ENCODE peak calls at places on chromosome 9, in five cellular contexts. One of them, this sample, is unnamed.

GRCh38 chr9:121021294-121021693 is 28.8 kb downstream of the C5 start:
- DNase-seq in HepG2: no peak
- DNase-seq in A549: no peak
- DNase-seq in GM12878: no peak
- DNase-seq in IMR-90: no peak
- DNase-seq in this sample: no peak

GRCh38 chr9:112041536-112042243 is 133.4 kb downstream of the SUSD1 start:
- DNase-seq in IMR-90: peak
- DNase-seq in A549: peak
- DNase-seq in HepG2: peak
- DNase-seq in GM12878: no peak
- DNase-seq in this sample: no peak

GRCh38 chr9:110942522-110942921 is 95.7 kb downstream of the LPAR1 start:
- DNase-seq in A549: no peak
- DNase-seq in GM12878: no peak
- DNase-seq in HepG2: no peak
- DNase-seq in IMR-90: peak
- DNase-seq in this sample: no peak

GRCh38 chr9:1429328-1429727 is 379.2 kb downstream of the DMRT2 start:
- DNase-seq in IMR-90: no peak
- DNase-seq in GM12878: no peak
- DNase-seq in HepG2: peak
- DNase-seq in A549: peak
- DNase-seq in this sample: no peak

GRCh38 chr9:2677927-2678889 is 39.1 kb upstream of the KCNV2 start:
- DNase-seq in GM12878: no peak
- DNase-seq in HepG2: no peak
- DNase-seq in A549: no peak
- DNase-seq in IMR-90: no peak
- DNase-seq in this sample: no peak

GRCh38 chr9:88917375-88917774 is 73.9 kb upstream of the S1PR3 start:
- DNase-seq in GM12878: no peak
- DNase-seq in HepG2: no peak
- DNase-seq in IMR-90: no peak
- DNase-seq in A549: no peak
- DNase-seq in this sample: no peak

GRCh38 chr9:106075991-106076390 is 381.6 kb downstream of the TMEM38B start:
- DNase-seq in GM12878: no peak
- DNase-seq in A549: no peak
- DNase-seq in HepG2: no peak
- DNase-seq in IMR-90: peak
- DNase-seq in this sample: no peak

GRCh38 chr9:136695435-136695895 is 8.2 kb upstream of the AGPAT2 start:
- DNase-seq in GM12878: no peak
- DNase-seq in IMR-90: no peak
- DNase-seq in HepG2: no peak
- DNase-seq in A549: peak
- DNase-seq in this sample: no peak

GRCh38 chr9:6302417-6302816 is 25.8 kb upstream of the TPD52L3 start:
- DNase-seq in HepG2: no peak
- DNase-seq in IMR-90: peak
- DNase-seq in GM12878: no peak
- DNase-seq in A549: peak
- DNase-seq in this sample: no peak

GRCh38 chr9:122090981-122091380 is 2.1 kb downstream of the TTLL11 start:
- DNase-seq in HepG2: no peak
- DNase-seq in IMR-90: no peak
- DNase-seq in A549: no peak
- DNase-seq in GM12878: no peak
- DNase-seq in this sample: no peak

GRCh38 chr9:122092611-122093506 is at the start of gene TTLL11:
- DNase-seq in GM12878: peak
- DNase-seq in IMR-90: peak
- DNase-seq in A549: peak
- DNase-seq in HepG2: peak
- DNase-seq in this sample: peak

GRCh38 chr9:122088880-122089567 is 4.1 kb downstream of the TTLL11 start:
- DNase-seq in HepG2: no peak
- DNase-seq in IMR-90: no peak
- DNase-seq in GM12878: no peak
- DNase-seq in A549: no peak
- DNase-seq in this sample: peak

GRCh38 chr9:122090287-122090883 is 2.7 kb downstream of the TTLL11 start:
- DNase-seq in IMR-90: no peak
- DNase-seq in A549: no peak
- DNase-seq in HepG2: peak
- DNase-seq in GM12878: no peak
- DNase-seq in this sample: no peak

GRCh38 chr9:122091682-122092592 is 1.2 kb downstream of the TTLL11 start:
- DNase-seq in A549: no peak
- DNase-seq in IMR-90: no peak
- DNase-seq in HepG2: no peak
- DNase-seq in GM12878: no peak
- DNase-seq in this sample: peak
- TF ChIP-seq SMC3 in A549: no peak
- TF ChIP-seq SMC3 in IMR-90: no peak
- TF ChIP-seq SMC3 in HepG2: no peak
- TF ChIP-seq SMC3 in GM12878: no peak
- TF ChIP-seq SMC3 in this sample: no peak

GRCh38 chr9:34048730-34049629 is at the start of gene UBAP2:
- DNase-seq in A549: peak
- DNase-seq in HepG2: peak
- DNase-seq in IMR-90: peak
- DNase-seq in GM12878: peak
- DNase-seq in this sample: peak
- TF ChIP-seq POLR2A in A549: peak
- TF ChIP-seq POLR2A in HepG2: peak
- TF ChIP-seq POLR2A in IMR-90: peak
- TF ChIP-seq POLR2A in GM12878: peak
- TF ChIP-seq POLR2A in this sample: peak

DNA sequence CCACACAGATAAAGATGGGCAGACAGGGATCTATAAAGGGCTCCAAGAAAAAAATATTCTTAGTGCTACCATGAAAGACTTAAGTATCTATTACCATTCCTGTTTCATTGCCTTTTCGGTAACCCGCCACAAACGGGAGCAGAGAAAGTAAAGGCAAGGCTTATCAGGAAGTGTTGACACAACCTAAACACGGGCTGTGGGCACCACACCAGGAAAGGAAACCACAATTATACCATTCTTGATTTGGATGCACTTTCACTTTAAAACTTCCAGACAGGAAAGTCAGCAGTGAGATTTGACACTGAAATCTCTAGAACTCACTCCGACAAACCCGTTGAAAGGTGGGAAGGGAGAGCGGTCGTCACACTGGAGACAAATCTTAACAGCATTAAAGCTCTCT is 6.5 kb downstream of the TLE1 start:
- DNase-seq in A549: no peak
- DNase-seq in HepG2: no peak
- DNase-seq in IMR-90: no peak
- DNase-seq in GM12878: no peak
- DNase-seq in this sample: no peak
- TF ChIP-seq SMC3 in A549: no peak
- TF ChIP-seq SMC3 in HepG2: no peak
- TF ChIP-seq SMC3 in IMR-90: no peak
- TF ChIP-seq SMC3 in GM12878: no peak
- TF ChIP-seq SMC3 in this sample: no peak

DNA sequence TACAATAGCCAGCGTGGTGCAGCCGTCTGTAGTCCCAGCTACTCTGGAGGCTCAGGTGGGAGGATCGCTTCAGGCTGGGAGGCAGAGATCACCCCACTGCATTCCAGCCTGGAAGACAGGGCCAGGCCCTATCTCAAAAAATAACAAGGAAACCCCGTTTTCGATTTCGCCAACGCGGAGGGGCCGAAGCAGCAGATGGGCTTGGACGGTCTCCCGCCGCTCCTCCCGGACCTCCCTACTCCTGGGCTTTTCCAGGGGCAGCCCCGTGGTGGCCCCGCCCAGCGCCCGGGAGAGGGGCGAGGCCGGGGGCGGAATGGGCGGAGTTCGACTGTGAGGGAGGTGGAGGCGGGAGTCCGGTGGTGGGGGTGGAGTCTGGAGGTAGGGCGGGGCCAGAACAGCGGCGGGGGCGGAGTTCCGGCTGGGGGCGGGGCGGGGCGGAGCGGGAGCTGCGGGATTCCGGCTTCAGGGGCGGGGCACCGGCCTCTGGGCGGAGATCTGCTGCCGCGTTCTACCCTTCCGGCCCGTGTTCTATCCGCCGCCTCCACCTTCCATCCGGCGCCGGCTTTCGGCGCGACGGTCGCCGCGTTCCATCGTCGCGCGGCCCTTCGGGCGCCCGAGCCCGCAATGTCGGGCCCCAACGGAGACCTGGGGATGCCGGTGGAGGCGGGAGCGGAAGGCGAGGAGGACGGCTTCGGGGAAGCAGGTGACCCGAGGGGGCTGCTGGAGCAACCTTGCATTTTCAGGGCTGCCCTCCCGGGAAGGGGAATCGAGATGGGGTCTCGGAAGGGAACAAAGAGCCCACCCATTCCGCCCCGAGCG is at the start of gene BBLN:
- DNase-seq in IMR-90: peak
- DNase-seq in HepG2: peak
- DNase-seq in GM12878: peak
- DNase-seq in A549: peak
- DNase-seq in this sample: peak
- TF ChIP-seq POLR2A in IMR-90: peak
- TF ChIP-seq POLR2A in HepG2: peak
- TF ChIP-seq POLR2A in GM12878: peak
- TF ChIP-seq POLR2A in A549: peak
- TF ChIP-seq POLR2A in this sample: peak

GRCh38 chr9:128523199-128523925 is 18.8 kb downstream of the GLE1 start:
- DNase-seq in A549: no peak
- DNase-seq in HepG2: no peak
- DNase-seq in IMR-90: peak
- DNase-seq in GM12878: no peak
- DNase-seq in this sample: no peak
- TF ChIP-seq SMC3 in A549: no peak
- TF ChIP-seq SMC3 in HepG2: no peak
- TF ChIP-seq SMC3 in IMR-90: no peak
- TF ChIP-seq SMC3 in GM12878: no peak
- TF ChIP-seq SMC3 in this sample: no peak

DNA sequence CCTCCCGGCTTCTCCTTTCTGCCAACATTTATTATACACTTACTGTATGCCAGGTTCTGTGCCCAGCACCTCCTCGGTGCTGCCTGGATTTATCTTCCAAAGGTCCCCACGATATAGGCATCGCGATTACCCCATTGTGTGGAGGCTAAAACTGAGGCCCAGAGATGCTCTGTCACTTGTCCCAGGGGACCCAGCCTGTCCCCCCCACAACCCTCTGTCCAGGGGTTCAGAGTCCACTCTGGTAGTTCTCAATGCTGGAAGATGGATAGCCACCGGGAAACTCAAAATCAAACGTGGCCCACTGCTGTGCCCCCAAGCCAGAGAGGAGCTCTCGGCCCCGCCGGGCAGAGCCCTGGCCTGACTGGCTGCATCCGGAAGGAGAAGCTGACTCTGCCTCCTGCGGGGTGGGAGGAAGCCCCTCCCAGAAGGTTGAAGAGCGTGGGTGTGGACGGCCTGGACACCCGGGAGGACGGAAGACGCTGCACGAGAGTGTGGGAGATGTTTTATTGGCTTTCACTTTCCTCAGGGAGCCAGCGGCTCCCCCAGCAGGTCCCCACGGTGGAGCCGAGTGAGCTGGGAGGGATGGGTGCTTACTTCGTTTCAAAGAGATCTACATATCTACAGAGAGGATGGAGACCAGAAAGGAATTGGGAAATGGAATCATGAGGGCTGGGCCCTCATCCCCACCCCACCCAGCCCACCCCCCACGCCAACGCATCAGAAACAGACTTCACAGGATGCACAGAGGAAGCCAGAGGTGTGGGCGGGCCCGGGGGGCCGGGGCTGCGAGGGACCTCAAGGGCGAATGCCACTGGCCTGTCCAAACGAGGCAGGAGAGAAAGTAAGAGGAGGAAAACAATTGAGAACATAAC is 32.4 kb downstream of the FAM163B start:
- DNase-seq in IMR-90: peak
- DNase-seq in GM12878: no peak
- DNase-seq in A549: no peak
- DNase-seq in HepG2: no peak
- DNase-seq in this sample: peak
- TF ChIP-seq POLR2A in IMR-90: no peak
- TF ChIP-seq POLR2A in GM12878: no peak
- TF ChIP-seq POLR2A in A549: no peak
- TF ChIP-seq POLR2A in HepG2: no peak
- TF ChIP-seq POLR2A in this sample: no peak